ENCODE peak calls at places on chromosomes 1 and 21, in five cellular contexts. V, L, H, N and X are unnamed samples.
A peak's percentile ranks its signal among the peaks of the same experiment; 100 is the strongest.

GRCh38 chr1:51506537-51506936 is 12.5 kb downstream of the EPS15 start:
- DNase-seq in L (peak; percentile 46), V (peak; percentile 85), H (no peak), N (no peak), X (peak; percentile 67)

GRCh38 chr1:43973981-43974442 is 748 bp upstream of the ATP6V0B start:
- DNase-seq in L (no peak), N (no peak), V (no peak), H (no peak), X (no peak)

GRCh38 chr21:31720330-31720729 is 11.6 kb downstream of the SCAF4 start:
- DNase-seq in L (no peak), H (no peak), N (no peak), V (no peak), X (no peak)

GRCh38 chr1:3174487-3175247 is 105.7 kb downstream of the PRDM16 start:
- DNase-seq in L (no peak), V (no peak), N (no peak), H (no peak), X (no peak)

GRCh38 chr1:214438059-214438458 is 113.3 kb downstream of the PTPN14 start:
- DNase-seq in H (no peak), N (no peak), V (no peak), L (no peak), X (no peak)

GRCh38 chr1:195899762-195900352 is 708.4 kb downstream of the KCNT2 start:
- DNase-seq in N (no peak), L (peak; percentile 8), V (no peak), H (no peak), X (peak; percentile 65)

GRCh38 chr21:26846036-26846931 is 1.1 kb upstream of the ADAMTS1 start:
- DNase-seq in L (no peak), N (peak; percentile 90), H (no peak), V (no peak), X (no peak)

GRCh38 chr1:209249785-209250441 is 333.6 kb upstream of the CAMK1G start:
- DNase-seq in V (no peak), L (no peak), H (no peak), N (no peak), X (no peak)

GRCh38 chr1:163085041-163085903 is 16.1 kb downstream of the RGS4 start:
- DNase-seq in V (no peak), L (no peak), N (no peak), H (no peak), X (no peak)

GRCh38 chr21:14321042-14321441 is 61.9 kb downstream of the HSPA13 start:
- DNase-seq in L (no peak), V (no peak), H (no peak), N (no peak), X (no peak)

GRCh38 chr1:32014199-32014936 is 700 bp downstream of the KHDRBS1 start:
- DNase-seq in V (peak; percentile 51), N (peak; percentile 72), L (peak; percentile 20), H (peak; percentile 21), X (no peak)

GRCh38 chr1:245790441-245790840 is 635.7 kb downstream of the KIF26B start:
- DNase-seq in H (no peak), L (no peak), V (no peak), N (no peak), X (no peak)

DNA sequence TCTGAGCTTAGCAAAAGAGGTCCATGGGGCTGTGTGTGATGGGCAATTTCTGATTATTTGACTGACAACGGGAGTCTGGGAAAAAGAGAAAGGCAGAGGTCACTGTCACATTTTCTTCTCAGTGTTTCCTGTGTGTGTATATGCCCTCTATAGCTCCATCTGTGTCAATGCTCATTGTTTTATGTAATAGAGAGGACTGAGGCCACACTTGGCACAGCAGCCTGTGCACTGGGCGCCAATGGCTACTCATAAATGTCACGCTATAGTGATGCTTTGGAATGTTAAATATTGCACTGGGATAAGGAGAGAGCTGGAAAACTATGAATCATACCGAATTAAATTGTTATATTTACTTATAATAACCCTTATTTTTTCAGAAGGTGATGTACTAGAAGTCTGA is 365.4 kb downstream of the NEGR1 start:
- DNase-seq in N (no peak), V (no peak), L (no peak), H (no peak), X (no peak)
- H3K4me3 ChIP-seq in N (no peak overlapping the region), V (no peak overlapping the region), L (no peak overlapping the region), H (no peak overlapping the region), X (no peak overlapping the region)

GRCh38 chr1:248792342-248792741 is 33.4 kb downstream of the SH3BP5L start:
- DNase-seq in L (no peak), V (peak; percentile 25), N (no peak), H (no peak), X (no peak)
- H3K4me3 ChIP-seq in L (no peak overlapping the region), V (no peak overlapping the region), N (no peak overlapping the region), H (no peak overlapping the region), X (no peak overlapping the region)

GRCh38 chr1:235068155-235069121 is 60.2 kb downstream of the TOMM20 start:
- DNase-seq in V (no peak), N (no peak), L (no peak), H (no peak), X (no peak)
- H3K4me3 ChIP-seq in V (no peak overlapping the region), N (no peak overlapping the region), L (no peak overlapping the region), H (no peak overlapping the region), X (no peak overlapping the region)

GRCh38 chr21:46402421-46402820 is 56.3 kb upstream of the DIP2A start:
- DNase-seq in H (no peak), N (no peak), V (no peak), L (no peak), X (no peak)
- H3K4me3 ChIP-seq in H (no peak overlapping the region), N (no peak overlapping the region), V (no peak overlapping the region), L (no peak overlapping the region), X (no peak overlapping the region)

DNA sequence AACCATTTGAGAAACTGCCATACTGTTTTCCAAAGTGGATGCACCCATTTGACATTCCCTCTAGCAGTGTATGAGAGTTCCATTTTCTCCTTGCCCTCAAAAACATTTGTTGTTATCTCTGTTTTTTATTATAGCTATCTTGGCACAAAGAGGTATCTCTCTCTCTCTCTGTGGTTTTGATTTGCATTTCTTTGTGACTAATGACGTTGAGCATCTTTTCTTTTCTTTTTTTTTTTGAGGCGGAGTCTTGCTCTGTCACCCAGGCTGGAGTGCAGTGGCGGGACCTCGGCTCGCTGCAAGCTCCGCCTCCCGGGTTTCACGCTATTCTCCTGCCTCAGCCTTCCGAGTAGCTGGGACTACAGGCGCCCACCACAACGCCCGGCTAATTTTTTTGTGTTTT is 17.4 kb upstream of the ZMYM6 start:
- DNase-seq in L (no peak), V (no peak), N (peak; percentile 49), H (no peak), X (no peak)
- H3K4me3 ChIP-seq in L (no peak overlapping the region), V (no peak overlapping the region), N (no peak overlapping the region), H (no peak overlapping the region), X (no peak overlapping the region)

DNA sequence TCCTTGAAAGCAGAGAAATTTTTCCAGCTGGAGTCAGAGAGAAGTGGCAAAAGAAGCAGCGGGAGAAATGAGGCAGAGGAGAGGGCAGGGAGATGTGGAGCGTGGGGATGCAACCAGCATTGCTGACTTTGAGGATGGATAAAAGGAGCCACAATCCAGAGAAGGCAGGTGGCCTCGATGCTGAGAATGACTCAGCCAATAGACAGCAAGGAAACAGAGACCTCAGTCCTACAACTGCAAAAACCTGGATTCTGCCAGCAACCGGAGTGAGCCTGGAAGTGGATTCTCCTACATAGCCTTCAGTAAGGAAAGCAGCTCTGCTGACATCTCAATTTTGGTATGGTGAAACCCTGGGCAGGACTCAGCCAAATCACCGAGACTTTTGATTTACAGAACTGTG is 128.9 kb upstream of the ATP1B1 start:
- DNase-seq in L (no peak), H (no peak), N (peak; percentile 64), V (no peak), X (no peak)
- H3K4me3 ChIP-seq in L (no peak overlapping the region), H (no peak overlapping the region), N (no peak overlapping the region), V (no peak overlapping the region), X (no peak overlapping the region)